ENCODE peak calls at places on chromosomes 11 and 22, in nine cellular contexts. D is heart left ventricle, V is lower leg skin, S is ovary, U is adrenal gland, G is GM12878, K is prostate gland, O is vagina, Q is IMR-90. X is an unnamed sample.

GRCh38 chr11:69326622-69327219 is 32.8 kb downstream of the MYEOV start:
- DNase-seq in D (no peak), G (no peak), S (no peak), U (no peak), O (peak), K (no peak), V (no peak), Q (no peak), X (no peak)

GRCh38 chr11:114279778-114280532 is 16.2 kb upstream of the NNMT start:
- DNase-seq in O (peak), V (no peak), Q (peak), K (no peak), S (no peak), U (no peak), D (no peak), G (no peak), X (no peak)

GRCh38 chr11:7490535-7490934 is 5.2 kb downstream of the OLFML1 start:
- DNase-seq in K (no peak), U (no peak), D (no peak), S (no peak), O (no peak), G (no peak), V (no peak), Q (no peak), X (no peak)

GRCh38 chr22:40728731-40729189 is 49.5 kb downstream of the MCHR1 start:
- DNase-seq in G (no peak), D (no peak), Q (no peak), O (no peak), S (no peak), U (no peak), K (peak), V (peak), X (no peak)

GRCh38 chr22:42320463-42321416 is 50.3 kb upstream of the TCF20 start:
- DNase-seq in U (no peak), S (no peak), D (no peak), G (no peak), K (no peak), Q (no peak), O (no peak), V (no peak), X (no peak)

GRCh38 chr11:79228417-79228755 is 212.4 kb downstream of the TENM4 start:
- DNase-seq in D (no peak), S (no peak), O (no peak), U (no peak), K (no peak), V (no peak), Q (no peak), G (no peak), X (no peak)

GRCh38 chr11:61482513-61482912 is 26.0 kb upstream of the LRRC10B start:
- DNase-seq in Q (no peak), D (no peak), V (no peak), K (no peak), G (no peak), S (no peak), U (no peak), O (no peak), X (no peak)

GRCh38 chr11:69562816-69563215 is 78.1 kb upstream of the CCND1 start:
- DNase-seq in U (no peak), O (no peak), V (no peak), G (no peak), K (no peak), Q (no peak), D (no peak), S (no peak), X (no peak)

GRCh38 chr22:40180403-40180802 is 2.7 kb downstream of the TNRC6B start:
- DNase-seq in K (no peak), Q (no peak), S (no peak), U (no peak), D (no peak), G (no peak), O (no peak), V (no peak), X (no peak)

GRCh38 chr11:84824624-84825023 is 802.5 kb downstream of the DLG2 start:
- DNase-seq in G (no peak), K (no peak), O (no peak), D (no peak), V (no peak), Q (no peak), U (no peak), S (no peak), X (no peak)

GRCh38 chr11:118610773-118611432 is 3.5 kb downstream of the PHLDB1 start:
- DNase-seq in O (no peak), Q (peak), S (peak), K (peak), U (peak), D (peak), G (no peak), V (no peak), X (peak)

GRCh38 chr11:68191661-68192579 is 21.2 kb downstream of the KMT5B start:
- DNase-seq in U (no peak), D (no peak), G (no peak), O (no peak), V (no peak), Q (peak), S (no peak), K (no peak), X (no peak)

GRCh38 chr11:119700536-119701346 is 28.3 kb downstream of the NECTIN1 start:
- DNase-seq in G (no peak), O (no peak), K (no peak), D (no peak), V (no peak), S (no peak), U (no peak), Q (no peak), X (no peak)

GRCh38 chr22:30201970-30202369 is 44.6 kb downstream of the LIF start:
- DNase-seq in V (no peak), Q (peak), K (no peak), S (no peak), D (no peak), G (no peak), O (no peak), U (no peak), X (no peak)

GRCh38 chr11:86910592-86910991 is 44.6 kb downstream of the FZD4 start:
- DNase-seq in G (no peak), K (no peak), V (no peak), D (no peak), U (no peak), Q (peak), S (no peak), O (no peak), X (no peak)

GRCh38 chr11:86473991-86474833 is 99.5 kb downstream of the CCDC81 start:
- DNase-seq in D (peak), U (peak), K (no peak), S (no peak), Q (peak), G (no peak), O (no peak), V (no peak), X (no peak)

GRCh38 chr11:121572581-121573059 is 119.9 kb upstream of the SORL1-AS1 start:
- DNase-seq in D (no peak), S (no peak), O (no peak), G (no peak), V (no peak), K (no peak), Q (no peak), U (no peak), X (no peak)

GRCh38 chr11:10777806-10778205 is 26.8 kb downstream of the CTR9 start:
- DNase-seq in K (no peak), U (no peak), V (no peak), O (no peak), Q (peak), G (no peak), S (no peak), D (no peak), X (no peak)

DNA sequence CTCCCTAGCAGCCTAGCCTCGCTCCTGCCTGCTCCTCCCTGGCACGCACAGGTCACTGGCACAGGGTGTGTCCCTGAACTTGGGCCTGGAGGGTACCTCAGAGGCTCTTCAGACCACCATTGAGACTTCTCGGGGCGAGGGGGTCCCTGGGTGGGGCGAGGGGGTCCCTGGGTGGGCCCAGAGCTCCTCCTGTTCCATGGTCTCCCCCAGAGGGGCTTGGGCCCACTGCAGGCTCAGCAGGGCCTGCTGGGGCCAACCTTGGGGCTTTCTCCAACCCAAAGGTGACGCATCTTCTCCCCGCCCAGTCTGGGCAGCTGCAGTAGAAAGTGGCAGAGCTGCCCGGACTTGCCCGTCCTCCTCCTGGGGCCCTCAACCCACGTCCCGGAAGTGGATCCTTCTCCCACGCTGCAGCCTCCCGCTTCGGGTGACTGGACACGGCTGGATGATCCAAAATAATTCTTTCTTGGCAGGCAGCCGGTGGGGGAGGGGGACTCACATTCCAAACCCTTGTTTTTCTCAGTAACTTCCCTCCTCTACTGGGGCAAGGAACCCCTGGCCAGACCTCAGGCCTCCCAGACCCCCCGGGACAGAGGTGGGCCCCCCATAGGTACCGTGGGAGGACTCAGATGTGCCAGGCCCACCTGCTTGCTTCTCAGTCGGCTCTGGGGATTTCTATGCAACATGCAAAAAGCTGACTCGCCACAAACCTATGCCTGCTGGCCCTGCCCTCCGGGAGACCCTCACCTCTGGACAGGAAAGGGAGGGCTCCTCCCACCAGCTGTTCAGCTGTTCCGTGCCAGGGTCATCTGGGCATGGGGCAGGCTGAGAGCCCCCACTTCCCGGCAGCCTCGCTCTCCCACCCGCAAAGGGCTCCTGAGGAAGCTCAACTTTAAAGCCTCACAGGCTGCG is 1.5 kb downstream of the PLXNB2 start:
- DNase-seq in G (peak), S (peak), O (no peak), Q (peak), U (peak), V (peak), K (peak), D (peak), X (no peak)
- TF ChIP-seq POLR2A in G (peak), S (no peak), O (no peak), Q (peak), U (peak), V (no peak), K (peak), D (no peak), X (no peak)

GRCh38 chr11:62881579-62882427 is 1.1 kb downstream of the SLC3A2 start:
- DNase-seq in V (peak), D (peak), K (peak), O (peak), Q (peak), U (peak), S (peak), G (peak), X (no peak)
- TF ChIP-seq POLR2A in V (no peak), D (no peak), K (peak), O (no peak), Q (peak), U (no peak), S (no peak), G (no peak), X (peak)

GRCh38 chr11:13668102-13668956 is at the start of gene FAR1:
- DNase-seq in O (peak), D (peak), U (peak), G (peak), K (peak), V (peak), S (peak), Q (peak), X (peak)
- TF ChIP-seq POLR2A in O (no peak), D (peak), U (peak), G (peak), K (peak), V (no peak), S (peak), Q (peak), X (peak)

GRCh38 chr11:2902784-2903671 is 17.5 kb upstream of the CDKN1C start:
- DNase-seq in D (no peak), S (no peak), G (no peak), U (no peak), Q (no peak), O (no peak), K (no peak), V (no peak), X (no peak)

GRCh38 chr11:2901196-2901796 is 15.7 kb upstream of the CDKN1C start:
- DNase-seq in V (no peak), D (peak), G (no peak), Q (no peak), K (no peak), U (no peak), S (no peak), O (no peak), X (no peak)

GRCh38 chr11:2901854-2902783 is 16.5 kb upstream of the CDKN1C start:
- DNase-seq in S (peak), D (peak), V (peak), Q (peak), U (peak), K (peak), G (peak), O (no peak), X (peak)

GRCh38 chr11:2903672-2904011 is 18.1 kb upstream of the CDKN1C start:
- DNase-seq in O (no peak), D (no peak), U (no peak), Q (no peak), K (no peak), S (no peak), V (no peak), G (no peak), X (no peak)

DNA sequence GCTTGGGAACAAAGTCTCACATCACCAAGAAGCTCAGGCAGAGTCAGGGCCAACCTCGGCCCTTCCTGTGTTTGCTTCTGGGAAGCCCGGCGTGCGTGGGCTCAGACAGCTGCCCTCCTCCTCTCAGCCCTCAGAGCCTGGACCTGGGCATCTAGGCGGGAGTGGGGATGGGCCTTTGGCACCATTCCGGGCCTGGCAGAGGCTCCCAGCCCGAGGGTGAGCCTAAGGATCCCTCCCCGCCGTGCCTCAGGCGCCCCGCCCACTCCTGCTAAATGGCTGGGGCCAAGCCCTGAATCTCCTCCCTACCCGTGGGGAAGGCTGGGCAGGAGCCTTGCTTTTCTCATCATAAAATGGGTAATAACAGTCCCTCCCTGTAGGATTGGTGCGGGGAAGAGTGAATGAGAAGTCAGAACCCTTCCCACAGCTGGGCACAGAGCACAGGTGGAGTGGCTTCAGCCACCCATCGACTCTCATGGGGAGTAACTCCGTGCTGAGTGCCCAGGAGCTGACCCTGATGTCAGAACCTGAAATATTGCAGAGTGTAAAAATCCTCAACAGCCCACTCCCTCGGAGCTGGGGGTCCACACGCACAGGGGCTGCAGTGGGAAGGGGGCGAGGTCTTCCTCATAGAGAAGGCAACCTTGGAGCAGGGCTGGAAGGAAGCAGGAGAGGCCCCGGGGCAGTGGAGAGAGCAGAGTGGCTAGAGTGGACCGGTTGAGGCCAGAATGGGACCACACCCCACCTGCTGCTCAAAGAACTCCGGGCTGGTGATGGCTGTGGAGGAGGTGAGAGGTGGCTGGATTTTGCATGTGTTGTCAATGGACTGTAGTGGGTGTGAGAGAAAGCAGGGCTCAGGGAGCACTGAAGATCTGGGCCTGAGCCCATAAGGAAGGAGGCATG is 18.8 kb upstream of the CDKN1C start:
- DNase-seq in G (no peak), O (no peak), D (no peak), S (no peak), V (no peak), Q (no peak), U (no peak), K (no peak), X (no peak)
- TF ChIP-seq POLR2A in G (no peak), O (no peak), D (no peak), S (no peak), V (no peak), Q (no peak), U (no peak), K (peak), X (no peak)

DNA sequence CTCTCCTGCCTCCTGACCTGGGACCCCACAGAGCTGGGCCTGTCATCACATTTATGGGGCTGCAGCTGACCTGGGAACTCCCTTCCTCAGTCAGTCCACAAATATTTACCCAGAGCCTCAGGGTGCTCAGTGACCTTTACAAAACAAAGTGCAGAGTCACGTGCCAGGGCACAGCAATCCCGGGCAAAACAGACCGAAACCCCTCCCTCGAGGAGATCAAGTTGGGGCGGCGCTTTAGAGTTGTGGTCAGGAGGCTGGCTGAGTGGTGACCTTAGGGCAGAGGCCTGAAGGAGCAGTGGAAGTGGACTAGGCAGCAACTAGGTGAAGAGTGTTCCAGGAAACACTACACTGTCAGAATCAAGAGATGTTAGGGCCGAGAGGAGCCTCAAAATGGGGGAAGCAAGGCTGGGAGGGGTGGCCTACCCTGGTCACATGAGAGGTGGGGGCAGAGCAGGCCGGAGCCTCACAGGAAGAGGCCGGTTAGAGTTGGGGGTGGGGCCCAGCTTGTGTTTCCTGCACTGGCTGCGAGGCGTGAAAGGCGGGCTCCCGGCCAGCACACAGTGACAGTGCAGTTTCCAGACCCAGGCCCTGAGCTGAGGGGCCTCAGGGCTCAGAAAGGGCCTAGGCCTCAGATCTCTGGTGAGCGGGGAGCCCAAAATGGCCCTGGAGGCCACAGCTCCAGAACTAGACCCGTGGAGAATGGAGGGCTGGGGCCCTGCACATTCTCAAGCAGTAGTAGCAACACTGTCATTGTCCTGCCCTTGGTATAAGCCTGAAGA is 3.7 kb upstream of the NEAT1 start:
- DNase-seq in U (peak), V (peak), K (peak), D (peak), S (peak), G (peak), Q (peak), O (peak), X (peak)
- TF ChIP-seq POLR2A in U (no peak), V (no peak), K (peak), D (no peak), S (peak), G (peak), Q (peak), O (no peak), X (peak)

GRCh38 chr11:64745219-64745522 is 1.2 kb upstream of the RASGRP2 start:
- DNase-seq in Q (no peak), D (peak), K (no peak), U (peak), G (no peak), S (peak), O (no peak), V (peak), X (peak)

GRCh38 chr11:64742940-64743590 is 877 bp downstream of the RASGRP2 start:
- DNase-seq in D (peak), K (no peak), S (peak), Q (no peak), G (no peak), U (peak), O (no peak), V (no peak), X (peak)

GRCh38 chr11:64744544-64745218 is 739 bp upstream of the RASGRP2 start:
- DNase-seq in D (no peak), G (no peak), Q (no peak), V (no peak), S (no peak), O (no peak), K (no peak), U (no peak), X (no peak)

GRCh38 chr11:64742087-64742939 is 1.6 kb downstream of the RASGRP2 start:
- DNase-seq in U (peak), Q (no peak), O (no peak), G (no peak), V (no peak), D (no peak), K (no peak), S (no peak), X (peak)

GRCh38 chr11:64743591-64744543 is at the start of gene RASGRP2:
- DNase-seq in O (no peak), Q (no peak), D (peak), K (peak), G (no peak), S (peak), V (peak), U (peak), X (peak)
- TF ChIP-seq POLR2A in O (no peak), Q (no peak), D (no peak), K (no peak), G (no peak), S (no peak), V (no peak), U (no peak), X (no peak)

GRCh38 chr22:46851311-46851710 is 88.9 kb downstream of the TBC1D22A start:
- DNase-seq in D (no peak), Q (no peak), V (no peak), K (no peak), S (no peak), O (peak), U (no peak), G (no peak), X (no peak)

GRCh38 chr22:46851941-46852340 is 89.5 kb downstream of the TBC1D22A start:
- DNase-seq in S (no peak), G (no peak), U (no peak), D (no peak), K (no peak), V (no peak), O (peak), Q (no peak), X (no peak)

GRCh38 chr22:46853191-46853590 is 90.7 kb downstream of the TBC1D22A start:
- DNase-seq in S (no peak), K (no peak), U (no peak), Q (no peak), V (no peak), O (no peak), G (no peak), D (no peak), X (no peak)

GRCh38 chr22:46854125-46854870 is 91.8 kb downstream of the TBC1D22A start:
- DNase-seq in V (peak), K (no peak), S (no peak), G (no peak), U (peak), Q (peak), O (no peak), D (peak), X (no peak)

GRCh38 chr22:46852771-46853170 is 90.3 kb downstream of the TBC1D22A start:
- DNase-seq in G (no peak), Q (no peak), K (no peak), U (no peak), D (no peak), V (no peak), O (peak), S (no peak), X (no peak)
- TF ChIP-seq POLR2A in G (no peak), Q (no peak), K (no peak), U (no peak), D (no peak), V (no peak), O (no peak), S (no peak), X (no peak)

GRCh38 chr22:38694049-38694448 is 6.7 kb downstream of the JOSD1 start:
- DNase-seq in O (no peak), D (no peak), Q (no peak), V (no peak), S (no peak), G (no peak), U (no peak), K (no peak), X (no peak)
- TF ChIP-seq POLR2A in O (no peak), D (no peak), Q (no peak), V (no peak), S (no peak), G (no peak), U (no peak), K (no peak), X (no peak)